ENCODE peak calls at places on chromosomes 11 and 22, in ten cellular contexts. Q, J, N, U, X, D, I, A, Y and F are unnamed samples.

GRCh38 chr11:115084191-115084590 is 405.9 kb downstream of the NXPE2 start:
- DNase-seq in A (no peak), J (peak; percentile 18), I (no peak), Y (no peak), U (no peak), X (no peak), N (no peak), Q (no peak), D (no peak), F (no peak)

GRCh38 chr11:62791501-62792192 is at the start of gene TMEM223:
- DNase-seq in X (peak; percentile 75), Q (peak; percentile 94), D (no peak), J (peak; percentile 66), I (peak; percentile 29), A (peak; percentile 78), N (peak; percentile 70), Y (peak; percentile 89), U (peak; percentile 89), F (peak; percentile 86)

GRCh38 chr22:31177420-31178162 is 17.6 kb downstream of the RNF185 start:
- DNase-seq in D (no peak), U (no peak), I (no peak), A (no peak), X (no peak), N (peak; percentile 98), Q (peak; percentile 95), J (no peak), Y (no peak), F (no peak)

GRCh38 chr11:104134760-104135159 is 29.2 kb downstream of the PDGFD start:
- DNase-seq in X (no peak), U (no peak), I (no peak), Y (no peak), Q (peak; percentile 34), N (peak; percentile 42), D (no peak), A (no peak), J (no peak), F (no peak)

GRCh38 chr11:118046964-118047700 is 29.7 kb upstream of the TMPRSS4 start:
- DNase-seq in D (no peak), A (no peak), N (no peak), Q (no peak), J (no peak), X (no peak), I (no peak), Y (no peak), U (no peak), F (no peak)

GRCh38 chr11:1233351-1234053 is 10.6 kb downstream of the MUC5B start:
- DNase-seq in Q (no peak), J (no peak), U (no peak), I (no peak), X (no peak), Y (no peak), D (no peak), N (no peak), A (no peak), F (no peak)

GRCh38 chr11:34243620-34244493 is 114.0 kb downstream of the ABTB2 start:
- DNase-seq in A (no peak), Q (peak; percentile 90), X (no peak), D (no peak), U (no peak), Y (no peak), I (no peak), N (peak; percentile 54), J (no peak), F (peak; percentile 4)

GRCh38 chr11:76395296-76395695 is 14.2 kb downstream of the GVQW3 start:
- DNase-seq in J (no peak), X (no peak), A (no peak), Y (no peak), I (no peak), Q (no peak), N (no peak), U (no peak), D (no peak), F (no peak)

GRCh38 chr22:28711820-28712777 is 29.5 kb downstream of the CHEK2 start:
- DNase-seq in N (peak; percentile 97), X (no peak), J (no peak), A (no peak), Y (no peak), I (no peak), D (no peak), U (no peak), Q (peak; percentile 75), F (no peak)

GRCh38 chr11:118430956-118431355 is 5.3 kb upstream of the KMT2A start:
- DNase-seq in A (no peak), Q (no peak), I (no peak), N (no peak), Y (no peak), U (no peak), X (no peak), D (no peak), J (no peak), F (no peak)

GRCh38 chr11:61071208-61071681 is 31.0 kb upstream of the CD5 start:
- DNase-seq in Y (peak; percentile 58), X (no peak), I (no peak), A (peak; percentile 39), N (no peak), U (peak; percentile 50), D (no peak), J (no peak), Q (no peak), F (peak; percentile 56)